ENCODE peak calls at places on chromosomes 6 and 20, in six cellular contexts. Z is pancreas; E is CD8-positive, alpha-beta T cell; C is heart left ventricle; H is psoas muscle; U is mesendoderm. M is an unnamed sample.

GRCh38 chr6:164108869-164109769 is 694.6 kb downstream of the QKI start:
- DNase-seq in U (no peak), Z (peak), C (peak), H (peak), E (no peak), M (no peak)

GRCh38 chr20:43444107-43444506 is 13.6 kb upstream of the SRSF6 start:
- DNase-seq in H (no peak), C (no peak), E (no peak), U (peak), Z (no peak), M (no peak)

GRCh38 chr6:166493427-166494100 is 92.9 kb downstream of the RAMACL start:
- DNase-seq in U (no peak), Z (no peak), C (no peak), E (no peak), H (no peak), M (no peak)

GRCh38 chr20:23020230-23020629 is 14.9 kb upstream of the SSTR4 start:
- DNase-seq in H (no peak), C (no peak), U (no peak), E (no peak), Z (no peak), M (no peak)

GRCh38 chr6:31163922-31164321 is 5.5 kb downstream of the TCF19 start:
- DNase-seq in C (no peak), Z (peak), U (no peak), H (no peak), E (no peak), M (no peak)

GRCh38 chr20:11217322-11217989 is 543.7 kb upstream of the JAG1 start:
- DNase-seq in Z (no peak), H (no peak), E (no peak), U (no peak), C (no peak), M (no peak)

GRCh38 chr6:22727709-22728108 is 158.3 kb downstream of the HDGFL1 start:
- DNase-seq in E (no peak), U (no peak), Z (no peak), H (no peak), C (no peak), M (no peak)

GRCh38 chr6:70289299-70289698 is 13.6 kb downstream of the COL9A1 start:
- DNase-seq in H (no peak), Z (no peak), C (no peak), U (peak), E (no peak), M (no peak)

GRCh38 chr6:75546401-75546800 is 52.8 kb upstream of the FILIP1 start:
- DNase-seq in Z (no peak), C (no peak), U (no peak), H (no peak), E (no peak), M (no peak)

GRCh38 chr6:132907915-132908314 is 93.5 kb downstream of the RPS12 start:
- DNase-seq in U (peak), C (no peak), E (no peak), H (no peak), Z (no peak), M (no peak)

GRCh38 chr20:50595433-50595895 is 85.3 kb downstream of the PTPN1 start:
- DNase-seq in Z (no peak), C (no peak), E (no peak), U (no peak), H (no peak), M (no peak)

GRCh38 chr6:57217270-57217669 is 4.8 kb downstream of the RAB23 start:
- DNase-seq in C (no peak), Z (no peak), U (no peak), H (no peak), E (no peak), M (no peak)

GRCh38 chr6:44009425-44010321 is 117.6 kb downstream of the MRPL14 start:
- DNase-seq in H (peak), U (no peak), Z (peak), E (no peak), C (peak), M (no peak)

GRCh38 chr20:36101201-36101600 is 53.3 kb upstream of the EPB41L1 start:
- DNase-seq in H (no peak), C (no peak), E (no peak), Z (peak), U (no peak), M (no peak)

GRCh38 chr6:30020629-30021028 is 40.4 kb upstream of the POLR1H start:
- DNase-seq in H (no peak), U (no peak), C (no peak), E (no peak), Z (no peak), M (no peak)

GRCh38 chr6:154596701-154597100 is 86.2 kb upstream of the CNKSR3 start:
- DNase-seq in H (no peak), Z (no peak), U (no peak), C (no peak), E (no peak), M (no peak)

GRCh38 chr6:149459761-149460160 is 25.1 kb downstream of the ZC3H12D start:
- DNase-seq in C (no peak), E (no peak), U (no peak), Z (no peak), H (peak), M (no peak)

GRCh38 chr6:53811082-53811481 is 16.3 kb downstream of the LRRC1 start:
- DNase-seq in U (peak), C (no peak), H (no peak), Z (peak), E (no peak), M (no peak)

GRCh38 chr20:40489886-40490285 is 199.2 kb downstream of the MAFB start:
- DNase-seq in E (no peak), C (no peak), U (peak), H (no peak), Z (no peak), M (no peak)

GRCh38 chr6:75308250-75308988 is 23.8 kb upstream of the TMEM30A start:
- DNase-seq in U (peak), H (no peak), E (no peak), Z (no peak), C (no peak), M (no peak)

GRCh38 chr6:22025468-22026159 is 271.2 kb downstream of the PRL start:
- DNase-seq in U (peak), E (no peak), Z (no peak), C (no peak), H (no peak), M (no peak)

GRCh38 chr6:170052991-170053821 is 237.7 kb downstream of the DLL1 start:
- DNase-seq in E (no peak), Z (no peak), U (peak), H (peak), C (no peak), M (no peak)

GRCh38 chr20:35568645-35569044 is 26.8 kb downstream of the ERGIC3 start:
- DNase-seq in Z (no peak), E (no peak), H (peak), U (peak), C (no peak), M (no peak)

GRCh38 chr6:88380083-88380482 is 213.9 kb upstream of the CNR1 start:
- DNase-seq in E (no peak), H (peak), U (no peak), Z (peak), C (peak), M (no peak)

DNA sequence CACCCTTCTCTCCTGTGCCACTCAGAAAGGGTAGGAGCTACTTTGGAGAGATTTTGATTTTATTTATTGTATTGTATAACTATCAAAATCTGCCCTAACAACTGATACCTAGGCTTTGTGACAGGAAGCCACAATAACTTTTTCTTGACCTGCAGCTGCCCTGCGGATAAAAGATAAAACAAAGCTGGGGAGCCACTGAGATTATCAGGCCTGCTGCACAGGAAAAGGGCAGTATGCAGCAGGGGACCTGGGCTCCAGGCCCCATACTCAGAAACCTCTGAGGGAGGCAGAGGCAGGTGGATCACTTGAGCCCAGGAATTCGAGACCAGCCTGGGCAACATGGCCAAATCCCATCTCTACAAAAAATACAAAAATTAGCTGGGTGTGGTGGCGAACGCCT is 980 bp upstream of the SNX21 start:
- DNase-seq in Z (no peak), U (no peak), H (peak), C (no peak), E (no peak), M (no peak)
- H3K27ac ChIP-seq in Z (no peak), U (no peak), H (peak), C (peak), E (no peak), M (peak)

GRCh38 chr20:58224974-58225373 is 3.5 kb downstream of the ANKRD60 start:
- DNase-seq in Z (no peak), H (no peak), U (no peak), E (no peak), C (no peak), M (no peak)

GRCh38 chr20:58224097-58224496 is 4.4 kb downstream of the ANKRD60 start:
- DNase-seq in U (no peak), Z (no peak), C (no peak), H (no peak), E (no peak), M (no peak)

GRCh38 chr20:58223358-58223941 is 5.0 kb downstream of the ANKRD60 start:
- DNase-seq in E (no peak), U (no peak), C (no peak), Z (no peak), H (no peak), M (no peak)

GRCh38 chr20:58219342-58219700 is 9.1 kb downstream of the ANKRD60 start:
- DNase-seq in E (no peak), U (no peak), C (no peak), Z (no peak), H (no peak), M (no peak)

DNA sequence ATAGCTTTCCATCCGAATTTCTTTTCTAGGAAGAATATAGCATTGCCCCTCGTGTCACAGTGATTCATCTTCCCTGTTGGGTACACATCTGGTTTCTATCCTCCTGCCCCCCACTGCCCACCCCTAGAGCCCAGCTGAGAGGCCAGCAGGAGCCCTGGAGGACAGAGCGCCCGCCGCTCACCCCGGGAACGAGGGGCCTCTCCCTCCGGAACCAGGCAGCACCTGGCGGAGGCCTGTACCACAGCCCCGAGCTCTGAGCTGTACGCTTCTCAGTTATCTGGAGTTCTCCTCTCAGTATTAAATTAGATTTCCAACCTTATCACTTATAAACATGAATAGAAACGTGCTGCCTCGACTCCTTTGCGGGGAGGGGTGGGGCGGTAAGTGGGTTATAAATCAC is 6.0 kb downstream of the ANKRD60 start:
- DNase-seq in U (no peak), H (no peak), Z (no peak), C (no peak), E (no peak), M (no peak)
- H3K27ac ChIP-seq in U (no peak), H (no peak), Z (no peak), C (no peak), E (no peak), M (no peak)

GRCh38 chr6:130116273-130116672 is 97.9 kb downstream of the L3MBTL3 start:
- DNase-seq in Z (no peak), U (no peak), C (no peak), H (no peak), E (no peak), M (no peak)

GRCh38 chr6:130122243-130122642 is 100.5 kb downstream of the SAMD3 start:
- DNase-seq in C (no peak), Z (no peak), U (no peak), H (no peak), E (no peak), M (no peak)

GRCh38 chr6:130118236-130118635 is 99.9 kb downstream of the L3MBTL3 start:
- DNase-seq in Z (no peak), E (no peak), U (no peak), H (no peak), C (no peak), M (no peak)

GRCh38 chr6:130119211-130119610 is 100.8 kb downstream of the L3MBTL3 start:
- DNase-seq in Z (no peak), H (no peak), C (no peak), E (no peak), U (no peak), M (no peak)

GRCh38 chr6:130120731-130121130 is 102.0 kb downstream of the SAMD3 start:
- DNase-seq in Z (no peak), U (no peak), E (no peak), H (no peak), C (no peak), M (no peak)
- H3K27ac ChIP-seq in Z (no peak), U (no peak), E (no peak), H (no peak), C (no peak), M (no peak)

GRCh38 chr6:157035576-157035975 is 258.4 kb downstream of the ARID1B start:
- DNase-seq in H (no peak), Z (no peak), C (no peak), U (no peak), E (no peak), M (no peak)
- H3K27ac ChIP-seq in H (no peak), Z (no peak), C (no peak), U (no peak), E (no peak), M (peak)

DNA sequence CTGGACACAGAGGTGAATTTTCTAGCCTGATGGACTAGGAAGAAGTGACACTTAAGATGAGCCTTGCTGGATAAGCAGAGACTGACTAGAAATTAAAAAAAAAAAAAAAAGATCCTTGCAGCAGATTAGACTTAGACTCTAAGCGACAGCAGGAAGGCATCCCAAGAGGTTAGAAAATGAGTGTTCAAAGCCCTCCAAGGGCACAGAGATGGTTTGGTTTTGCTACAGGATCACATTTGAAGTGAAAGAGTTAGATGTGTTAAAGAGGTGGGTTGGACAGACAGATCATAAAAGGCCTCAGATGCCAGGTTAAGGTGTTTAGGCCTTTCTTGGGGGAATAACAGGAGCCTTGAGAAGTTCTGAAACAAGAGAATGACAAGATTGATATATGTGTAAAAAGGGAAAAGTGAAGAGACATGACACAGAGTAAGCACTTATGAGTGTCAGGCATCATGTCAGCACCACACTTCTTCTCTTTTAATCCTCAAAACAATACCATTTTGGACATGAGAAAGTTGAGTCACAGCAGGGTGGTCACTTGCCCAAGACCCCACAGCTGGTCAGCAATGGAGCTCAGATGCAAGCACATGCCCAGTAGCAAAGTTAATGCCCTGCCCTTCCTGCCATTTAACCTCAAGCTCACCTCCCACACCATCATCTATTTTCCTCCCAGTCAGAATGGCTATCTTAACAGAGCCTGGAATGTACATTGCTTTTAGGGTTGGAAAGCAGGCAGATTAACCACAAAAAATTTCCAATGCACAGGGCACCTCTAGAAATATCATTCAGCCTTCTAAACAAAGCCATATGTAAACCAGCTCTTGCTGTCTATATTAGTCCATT is 107.3 kb downstream of the FYN start:
- DNase-seq in U (no peak), H (no peak), E (no peak), Z (no peak), C (no peak), M (no peak)
- H3K27ac ChIP-seq in U (no peak), H (no peak), E (peak), Z (no peak), C (no peak), M (peak)

DNA sequence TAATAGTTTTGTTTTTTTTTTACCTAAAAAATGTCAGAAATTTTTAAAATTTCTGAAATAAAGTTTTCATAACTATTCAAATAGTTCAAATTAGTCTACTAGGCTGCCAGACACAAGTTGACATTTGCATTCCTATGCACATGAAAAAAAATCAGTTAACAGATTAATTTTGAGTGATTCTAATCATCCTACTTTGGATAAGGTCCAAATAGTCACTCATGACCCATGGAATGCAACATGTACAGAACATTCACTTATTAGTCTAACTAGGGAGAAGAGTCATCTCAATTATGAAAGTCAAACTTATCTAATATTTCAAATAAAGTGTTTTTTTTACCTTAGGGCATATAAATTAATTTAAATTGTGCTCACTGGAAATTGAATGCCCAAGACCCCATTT is 390.2 kb downstream of the EPM2A start:
- DNase-seq in E (no peak), H (no peak), C (no peak), U (no peak), Z (no peak), M (no peak)
- H3K27ac ChIP-seq in E (no peak), H (no peak), C (no peak), U (no peak), Z (no peak), M (no peak)

GRCh38 chr6:138979813-138980668 is 8.0 kb downstream of the REPS1 start:
- DNase-seq in E (no peak), U (no peak), Z (no peak), C (no peak), H (no peak), M (no peak)
- H3K27ac ChIP-seq in E (no peak), U (no peak), Z (no peak), C (no peak), H (no peak), M (no peak)

M was measured in caudate nucleus.